ENCODE peak calls at places on chromosomes 12 and 14, in five cellular contexts. Z, B, F, N and G are unnamed samples.

GRCh38 chr12:55829967-55830600 is 697 bp upstream of the DNAJC14 start:
- DNase-seq in B (peak; percentile 40), Z (peak; percentile 18), F (peak; percentile 70), N (no peak), G (peak; percentile 20)

GRCh38 chr12:121632069-121632970 is 6.0 kb downstream of the ORAI1 start:
- DNase-seq in F (no peak), B (no peak), Z (no peak), N (no peak), G (no peak)

GRCh38 chr12:1594045-1594294 is 411 bp downstream of the FBXL14 start:
- DNase-seq in N (peak; percentile 67), B (no peak), F (peak; percentile 68), Z (no peak), G (no peak)

GRCh38 chr14:77307099-77307496 is 13.6 kb downstream of the POMT2 start:
- DNase-seq in F (no peak), N (no peak), B (no peak), Z (no peak), G (no peak)

GRCh38 chr14:49479432-49479831 is 106.7 kb downstream of the RPS29 start:
- DNase-seq in F (no peak), Z (no peak), B (peak; percentile 10), N (peak; percentile 1), G (no peak)

GRCh38 chr14:37587881-37588666 is 7.0 kb downstream of the FOXA1 start:
- DNase-seq in N (no peak), Z (no peak), F (peak; percentile 48), B (no peak), G (no peak)

GRCh38 chr12:84186433-84186832 is 726.2 kb downstream of the SLC6A15 start:
- DNase-seq in B (no peak), F (no peak), N (no peak), Z (no peak), G (no peak)

GRCh38 chr14:80211143-80212024 is at the start of gene DIO2:
- DNase-seq in B (no peak), F (peak; percentile 0), Z (no peak), N (peak; percentile 38), G (no peak)

GRCh38 chr14:29078810-29079522 is 312.4 kb downstream of the FOXG1 start:
- DNase-seq in N (no peak), Z (no peak), F (no peak), B (no peak), G (no peak)

GRCh38 chr14:70995671-70996070 is 88.4 kb downstream of the PCNX1 start:
- DNase-seq in Z (no peak), B (peak; percentile 35), F (peak; percentile 55), N (peak; percentile 8), G (no peak)

GRCh38 chr14:59177229-59177628 is 11.2 kb upstream of the DAAM1 start:
- DNase-seq in F (no peak), Z (no peak), N (no peak), B (no peak), G (no peak)

GRCh38 chr12:76790564-76791552 is 26.9 kb downstream of the ZDHHC17 start:
- DNase-seq in F (peak; percentile 32), B (peak; percentile 5), Z (peak; percentile 50), N (peak; percentile 20), G (peak; percentile 57)

GRCh38 chr12:31471061-31471460 is 119.9 kb downstream of the DENND5B start:
- DNase-seq in B (no peak), N (no peak), F (no peak), Z (no peak), G (no peak)

GRCh38 chr12:74889563-74890236 is 319.9 kb downstream of the KCNC2 start:
- DNase-seq in N (peak; percentile 17), F (no peak), Z (no peak), B (no peak), G (no peak)

GRCh38 chr12:72264548-72265175 is 7.5 kb upstream of the TRHDE start:
- DNase-seq in B (no peak), Z (no peak), F (no peak), N (no peak), G (no peak)

GRCh38 chr12:125183187-125184067 is 118.2 kb downstream of the AACS start:
- DNase-seq in Z (peak; percentile 62), B (peak; percentile 85), N (peak; percentile 66), F (peak; percentile 72), G (peak; percentile 62)

GRCh38 chr14:62709773-62710172 is 335.5 kb downstream of the KCNH5 start:
- DNase-seq in N (no peak), Z (no peak), F (no peak), B (no peak), G (no peak)

GRCh38 chr12:102093319-102093718 is 26.6 kb downstream of the NUP37 start:
- DNase-seq in B (no peak), F (no peak), N (peak; percentile 45), Z (no peak), G (no peak)

GRCh38 chr14:69543341-69544249 is 31.1 kb downstream of the CCDC177 start:
- DNase-seq in N (peak; percentile 90), F (peak; percentile 44), B (no peak), Z (peak; percentile 10), G (no peak)

GRCh38 chr12:94587266-94588241 is 62.8 kb downstream of the TMCC3 start:
- DNase-seq in Z (no peak), B (no peak), F (peak; percentile 23), N (no peak), G (no peak)

GRCh38 chr12:21369141-21369980 is 3.3 kb upstream of the IAPP start:
- DNase-seq in B (no peak), N (no peak), Z (no peak), F (no peak), G (no peak)

GRCh38 chr12:105272152-105272551 is 36.2 kb upstream of the APPL2 start:
- DNase-seq in F (no peak), B (no peak), N (no peak), Z (no peak), G (no peak)

GRCh38 chr12:101697930-101698781 is 716 bp downstream of the CHPT1 start:
- DNase-seq in B (peak; percentile 26), N (peak; percentile 40), Z (no peak), F (peak; percentile 92), G (peak; percentile 16)

GRCh38 chr12:124687695-124688301 is 120.4 kb upstream of the NCOR2 start:
- DNase-seq in N (peak; percentile 38), Z (peak; percentile 4), B (no peak), F (no peak), G (no peak)

GRCh38 chr14:104118006-104118844 is 20.2 kb upstream of the KIF26A start:
- DNase-seq in N (no peak), B (no peak), Z (no peak), F (no peak), G (no peak)

GRCh38 chr14:21866479-21866878 is 192.9 kb upstream of the OR4E1 start:
- DNase-seq in F (no peak), B (no peak), N (no peak), Z (no peak), G (no peak)

GRCh38 chr12:57169046-57169795 is 21.8 kb upstream of the LRP1-AS start:
- DNase-seq in Z (no peak), B (no peak), F (no peak), N (no peak), G (no peak)

GRCh38 chr14:54338696-54339317 is 58.0 kb upstream of the CDKN3 start:
- DNase-seq in F (peak; percentile 42), N (peak; percentile 58), B (no peak), Z (no peak), G (no peak)

GRCh38 chr12:125533434-125534029 is 468.3 kb downstream of the AACS start:
- DNase-seq in F (no peak), N (no peak), B (peak; percentile 43), Z (no peak), G (no peak)

GRCh38 chr14:56846970-56847928 is 37.0 kb upstream of the OTX2 start:
- DNase-seq in Z (no peak), B (no peak), F (no peak), N (no peak), G (no peak)

GRCh38 chr14:24343795-24344660 is 4.2 kb upstream of the RIPK3 start:
- DNase-seq in N (no peak), Z (no peak), B (no peak), F (peak; percentile 90), G (no peak)

GRCh38 chr14:71749613-71750238 is 182.5 kb upstream of the RGS6 start:
- DNase-seq in N (no peak), B (no peak), F (peak; percentile 8), Z (no peak), G (no peak)

GRCh38 chr14:98736701-98737338 is 535.2 kb downstream of the BCL11B start:
- DNase-seq in N (no peak), F (no peak), Z (no peak), B (no peak), G (no peak)

GRCh38 chr12:91606662-91607377 is 424.2 kb upstream of the DCN start:
- DNase-seq in B (no peak), N (no peak), Z (no peak), F (no peak), G (no peak)

GRCh38 chr14:57487771-57488170 is 5.9 kb downstream of the CCDC198 start:
- DNase-seq in F (no peak), N (peak; percentile 25), B (no peak), Z (no peak), G (no peak)

GRCh38 chr12:65899289-65899688 is 75.0 kb downstream of the HMGA2 start:
- DNase-seq in B (no peak), N (no peak), Z (no peak), F (no peak), G (no peak)

GRCh38 chr12:8689606-8690175 is 8.1 kb upstream of the RIMKLB start:
- DNase-seq in N (no peak), F (no peak), Z (no peak), B (no peak), G (no peak)

GRCh38 chr12:2076728-2077127 is 23.9 kb downstream of the CACNA1C start:
- DNase-seq in Z (no peak), N (no peak), B (no peak), F (no peak), G (no peak)

GRCh38 chr12:109291531-109292341 is 17.3 kb downstream of the FOXN4 start:
- DNase-seq in F (peak; percentile 29), N (peak; percentile 37), Z (no peak), B (no peak), G (no peak)

GRCh38 chr14:85909581-85909980 is 379.6 kb downstream of the FLRT2 start:
- DNase-seq in N (no peak), Z (no peak), F (no peak), B (no peak), G (no peak)